ENCODE peak calls at places on chromosomes 7 and 10, in seven cellular contexts. C is COR-L47; F is stimulated activated CD8-positive, alpha-beta memory T cell treated with anti-CD3 and anti-CD28 coated beads, Interleukin-12 subunit alpha, Interleukin-12 subunit beta, amount 100 ng/mL, for 4 hours; Y is germinal center; W is iris pigment epithelial cell; N is CD8-positive, alpha-beta T cell; P is AG20443. Z is an unnamed sample.
A peak's percentile ranks its signal among the peaks of the same experiment; 100 is the strongest.

GRCh38 chr7:89238156-89238555 is 442.6 kb upstream of the TEX47 start:
- DNase-seq in N (no peak), W (peak; percentile 67), C (no peak), F (no peak), Y (no peak), P (peak; percentile 6), Z (no peak)

GRCh38 chr10:102554531-102554930 is 50.8 kb downstream of the SUFU start:
- DNase-seq in Y (no peak), N (no peak), F (no peak), W (no peak), C (no peak), P (no peak), Z (no peak)

GRCh38 chr7:17205850-17206353 is 92.5 kb upstream of the AHR start:
- DNase-seq in F (no peak), W (no peak), N (no peak), C (no peak), P (no peak), Y (no peak), Z (no peak)

GRCh38 chr7:140231779-140232491 is 55.2 kb upstream of the KDM7A start:
- DNase-seq in Y (peak; percentile 24), W (no peak), F (peak; percentile 13), N (peak; percentile 59), P (no peak), C (no peak), Z (no peak)

GRCh38 chr7:49781996-49782395 is 8.6 kb downstream of the VWC2 start:
- DNase-seq in P (no peak), W (no peak), Y (no peak), N (no peak), C (no peak), F (no peak), Z (no peak)

GRCh38 chr10:63256047-63256773 is 123.1 kb downstream of the NRBF2 start:
- DNase-seq in C (no peak), Y (no peak), F (no peak), P (peak; percentile 8), W (peak; percentile 66), N (no peak), Z (no peak)

GRCh38 chr10:61904711-61905445 is 3.4 kb downstream of the ARID5B start:
- DNase-seq in Y (peak; percentile 69), N (no peak), W (peak; percentile 89), F (no peak), C (peak; percentile 47), P (peak; percentile 79), Z (no peak)

GRCh38 chr10:103921750-103922195 is 3.8 kb upstream of the STN1 start:
- DNase-seq in W (peak; percentile 37), P (no peak), F (no peak), Y (peak; percentile 36), C (no peak), N (no peak), Z (no peak)

GRCh38 chr10:68561804-68562649 is 1.9 kb downstream of the TET1 start:
- DNase-seq in N (no peak), C (peak; percentile 8), F (no peak), P (peak; percentile 45), W (no peak), Y (no peak), Z (no peak)